ENCODE peak calls at places on chromosomes 11 and 22, in nine cellular contexts. T is tibial nerve, H is GM10248, N is esophagus muscularis mucosa, E is PC-3, K is pancreas, O is nephron progenitor cell, J is stomach, S is neural crest cell. G is an unnamed sample.

GRCh38 chr11:121881806-121882205 is 234.2 kb downstream of the BLID start:
- DNase-seq in T (no peak), H (no peak), N (no peak), E (peak; percentile 73), K (no peak), O (no peak), J (no peak), S (no peak), G (no peak)

GRCh38 chr22:20076627-20077172 is 3.3 kb upstream of the DGCR8 start:
- DNase-seq in T (no peak), H (no peak), N (no peak), E (no peak), K (no peak), O (no peak), J (no peak), S (no peak), G (no peak)

GRCh38 chr11:133952199-133953190 is 4.3 kb downstream of the IGSF9B start:
- DNase-seq in T (no peak), H (no peak), N (no peak), E (no peak), K (peak; percentile 2), O (no peak), J (no peak), S (no peak), G (no peak)

GRCh38 chr11:119567667-119568582 is 145.0 kb upstream of the THY1 start:
- DNase-seq in T (no peak), H (peak; percentile 30), N (no peak), E (peak; percentile 91), K (no peak), O (no peak), J (no peak), S (no peak), G (no peak)

GRCh38 chr22:38955250-38955775 is 2.1 kb upstream of the APOBEC3A start:
- DNase-seq in T (no peak), H (no peak), N (no peak), E (no peak), K (no peak), O (no peak), J (no peak), S (no peak), G (no peak)

GRCh38 chr11:35541621-35542375 is 16.4 kb upstream of the PAMR1 start:
- DNase-seq in T (peak; percentile 43), H (no peak), N (no peak), E (no peak), K (no peak), O (no peak), J (no peak), S (no peak), G (no peak)

GRCh38 chr11:68724293-68724692 is 27.0 kb downstream of the TESMIN start:
- DNase-seq in T (no peak), H (no peak), N (no peak), E (no peak), K (no peak), O (no peak), J (no peak), S (no peak), G (no peak)

GRCh38 chr11:87463486-87464102 is 425.9 kb downstream of the TMEM135 start:
- DNase-seq in T (no peak), H (no peak), N (peak; percentile 70), E (peak; percentile 84), K (no peak), O (no peak), J (no peak), S (peak; percentile 3), G (no peak)

GRCh38 chr11:105393326-105393725 is 216.5 kb upstream of the GRIA4 start:
- DNase-seq in T (no peak), H (no peak), N (no peak), E (no peak), K (no peak), O (no peak), J (no peak), S (no peak), G (no peak)

GRCh38 chr22:40432625-40433024 is 62.2 kb downstream of the SGSM3 start:
- DNase-seq in T (no peak), H (no peak), N (no peak), E (no peak), K (no peak), O (no peak), J (no peak), S (no peak), G (no peak)

GRCh38 chr11:120289426-120289825 is 35.7 kb upstream of the TLCD5 start:
- DNase-seq in T (no peak), H (no peak), N (no peak), E (no peak), K (no peak), O (no peak), J (no peak), S (no peak), G (no peak)

GRCh38 chr11:14973621-14974020 is 1.5 kb upstream of the CALCA start:
- DNase-seq in T (no peak), H (no peak), N (no peak), E (no peak), K (no peak), O (peak; percentile 61), J (no peak), S (peak; percentile 38), G (no peak)

GRCh38 chr11:102427068-102427467 is 25.5 kb downstream of the TMEM123 start:
- DNase-seq in T (no peak), H (no peak), N (no peak), E (no peak), K (no peak), O (no peak), J (no peak), S (no peak), G (no peak)

GRCh38 chr11:100791873-100792272 is 104.8 kb downstream of the ARHGAP42 start:
- DNase-seq in T (no peak), H (no peak), N (no peak), E (peak; percentile 80), K (no peak), O (no peak), J (no peak), S (no peak), G (no peak)

GRCh38 chr11:116637766-116638165 is 135.0 kb downstream of the BUD13 start:
- DNase-seq in T (no peak), H (no peak), N (no peak), E (no peak), K (no peak), O (no peak), J (no peak), S (no peak), G (no peak)

GRCh38 chr22:48504519-48505140 is 1323.0 kb downstream of the BRD1 start:
- DNase-seq in T (no peak), H (no peak), N (no peak), E (no peak), K (peak; percentile 16), O (no peak), J (no peak), S (no peak), G (no peak)

GRCh38 chr11:134503104-134503503 is 91.1 kb upstream of the B3GAT1 start:
- DNase-seq in T (no peak), H (no peak), N (no peak), E (no peak), K (no peak), O (no peak), J (peak; percentile 22), S (no peak), G (no peak)

GRCh38 chr11:107018902-107019493 is 722 bp upstream of the GUCY1A2 start:
- DNase-seq in T (peak; percentile 13), H (peak; percentile 52), N (no peak), E (peak; percentile 75), K (peak; percentile 59), O (peak; percentile 82), J (peak; percentile 52), S (peak; percentile 58), G (peak; percentile 88)

GRCh38 chr11:119875841-119876600 is 147.0 kb upstream of the NECTIN1 start:
- DNase-seq in T (no peak), H (no peak), N (no peak), E (no peak), K (no peak), O (no peak), J (no peak), S (no peak), G (no peak)

GRCh38 chr22:41094036-41094435 is 1.6 kb downstream of the EP300 start:
- DNase-seq in T (no peak), H (no peak), N (no peak), E (peak; percentile 31), K (no peak), O (no peak), J (no peak), S (no peak), G (no peak)

DNA sequence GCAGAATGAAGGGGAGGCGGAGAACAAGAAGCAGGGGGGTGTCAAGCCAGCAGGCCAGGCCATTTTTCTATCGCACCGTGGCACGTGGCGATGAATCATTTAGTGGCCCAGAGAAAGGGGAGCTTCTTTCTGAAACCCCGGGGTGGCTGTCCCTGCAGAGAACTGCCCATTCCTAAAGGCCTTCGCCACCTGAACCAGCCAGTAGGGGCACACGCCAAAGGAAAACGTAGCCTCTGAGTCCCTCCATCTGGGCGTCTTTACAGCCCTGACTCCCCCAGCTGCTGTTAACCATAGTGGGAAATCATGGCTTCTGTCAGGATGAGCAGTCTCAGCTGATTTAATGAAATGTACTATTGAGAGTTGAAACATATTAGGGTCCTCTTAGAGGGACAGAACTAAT is 8.9 kb downstream of the ASPHD2 start:
- DNase-seq in T (no peak), H (no peak), N (no peak), E (no peak), K (no peak), O (no peak), J (no peak), S (no peak), G (no peak)
- TF ChIP-seq CTCF in T (no peak), H (no peak), N (no peak), E (no peak), K (no peak), O (no peak), J (no peak), S (no peak), G (no peak)

GRCh38 chr22:22397292-22397870 is 111.2 kb downstream of the ZNF280B start:
- DNase-seq in T (peak; percentile 36), H (peak; percentile 3), N (peak; percentile 91), E (peak; percentile 74), K (no peak), O (peak; percentile 18), J (no peak), S (peak; percentile 46), G (peak; percentile 64)
- TF ChIP-seq CTCF in T (no peak), H (no peak), N (no peak), E (no peak), K (no peak), O (no peak), J (no peak), S (no peak), G (no peak)

DNA sequence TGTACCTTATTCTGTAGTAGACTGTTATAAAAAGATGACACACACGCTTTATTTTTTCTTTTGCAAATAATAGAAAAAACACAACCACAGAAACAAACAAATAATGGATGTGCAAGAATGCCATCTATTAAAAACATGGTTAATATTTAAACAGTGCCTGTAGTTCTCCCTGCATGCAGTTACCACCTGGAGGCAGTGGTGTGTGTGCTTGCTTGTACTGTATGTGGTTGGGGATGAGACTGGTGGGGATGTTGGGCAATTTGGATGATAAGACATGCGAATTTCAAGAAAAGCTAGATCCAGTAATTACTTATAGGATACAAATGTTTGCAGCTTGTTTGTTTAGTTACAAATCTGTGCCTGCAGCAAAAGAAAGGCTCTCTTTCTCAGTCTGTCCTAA is 3.6 kb downstream of the C11orf87 start:
- DNase-seq in T (no peak), H (no peak), N (no peak), E (no peak), K (no peak), O (no peak), J (no peak), S (no peak), G (no peak)
- TF ChIP-seq CTCF in T (no peak), H (no peak), N (no peak), E (no peak), K (no peak), O (no peak), J (no peak), S (no peak), G (peak; percentile 46)

GRCh38 chr11:72589802-72590761 is 84.1 kb downstream of the PDE2A start:
- DNase-seq in T (no peak), H (peak; percentile 56), N (no peak), E (peak; percentile 31), K (peak; percentile 66), O (peak; percentile 83), J (peak; percentile 47), S (peak; percentile 55), G (no peak)
- TF ChIP-seq CTCF in T (peak; percentile 23), H (peak; percentile 53), N (peak; percentile 47), E (peak; percentile 59), K (peak; percentile 23), O (peak; percentile 69), J (peak; percentile 32), S (peak; percentile 73), G (peak; percentile 45)

G was measured in osteocyte.